ENCODE peak calls at places on chromosome 14, in six cellular contexts. Q, T, H, Z, B and K are unnamed samples.

GRCh38 chr14:96894966-96895365 is 97.8 kb downstream of the VRK1 start:
- DNase-seq in Q (no peak), T (no peak), H (no peak), Z (peak; percentile 1), B (no peak), K (no peak)

GRCh38 chr14:26730929-26731618 is 133.2 kb upstream of the NOVA1 start:
- DNase-seq in Q (peak; percentile 54), T (no peak), H (no peak), Z (no peak), B (peak; percentile 64), K (no peak)

GRCh38 chr14:57833304-57833703 is 32.6 kb downstream of the SLC35F4 start:
- DNase-seq in Q (no peak), T (peak; percentile 45), H (no peak), Z (peak; percentile 97), B (no peak), K (peak; percentile 75)

GRCh38 chr14:33332497-33332896 is 393.8 kb downstream of the NPAS3 start:
- DNase-seq in Q (no peak), T (peak; percentile 73), H (no peak), Z (no peak), B (no peak), K (no peak)

GRCh38 chr14:49966971-49967630 is 74.2 kb downstream of the ARF6 start:
- DNase-seq in Q (no peak), T (no peak), H (no peak), Z (no peak), B (no peak), K (no peak)

GRCh38 chr14:33273978-33274377 is 335.3 kb downstream of the NPAS3 start:
- DNase-seq in Q (no peak), T (no peak), H (no peak), Z (no peak), B (no peak), K (no peak)

GRCh38 chr14:41609704-41610183 is 3.1 kb downstream of the LRFN5 start:
- DNase-seq in Q (peak; percentile 90), T (peak; percentile 85), H (no peak), Z (peak; percentile 5), B (peak; percentile 36), K (no peak)

GRCh38 chr14:55026793-55027560 is at the start of the genes SOCS4 and WDHD1:
- DNase-seq in Q (peak; percentile 90), T (peak; percentile 96), H (peak; percentile 85), Z (peak; percentile 93), B (peak; percentile 89), K (peak; percentile 77)

GRCh38 chr14:98608071-98609060 is 663.6 kb downstream of the BCL11B start:
- DNase-seq in Q (no peak), T (no peak), H (no peak), Z (no peak), B (no peak), K (no peak)

GRCh38 chr14:95918466-95918865 is 41.8 kb downstream of the TUNAR start:
- DNase-seq in Q (no peak), T (no peak), H (no peak), Z (no peak), B (peak; percentile 17), K (no peak)

GRCh38 chr14:86780461-86780860 is 1212.5 kb downstream of the GALC start:
- DNase-seq in Q (no peak), T (no peak), H (no peak), Z (no peak), B (no peak), K (no peak)

GRCh38 chr14:53545217-53545616 is 392.1 kb upstream of the DDHD1 start:
- DNase-seq in Q (no peak), T (no peak), H (no peak), Z (no peak), B (no peak), K (no peak)

GRCh38 chr14:65574611-65575010 is 162.1 kb downstream of the FUT8 start:
- DNase-seq in Q (no peak), T (no peak), H (no peak), Z (no peak), B (peak; percentile 77), K (no peak)

GRCh38 chr14:64549805-64550538 is at the start of gene PPP1R36:
- DNase-seq in Q (peak; percentile 59), T (no peak), H (no peak), Z (peak; percentile 41), B (no peak), K (no peak)

GRCh38 chr14:94111276-94112095 is 950 bp downstream of the IFI27 start:
- DNase-seq in Q (no peak), T (no peak), H (no peak), Z (no peak), B (no peak), K (no peak)

GRCh38 chr14:103845327-103845726 is 2.0 kb downstream of the PPP1R13B start:
- DNase-seq in Q (no peak), T (no peak), H (no peak), Z (no peak), B (no peak), K (no peak)

GRCh38 chr14:56338674-56339073 is 220.5 kb downstream of the PELI2 start:
- DNase-seq in Q (peak; percentile 59), T (no peak), H (no peak), Z (peak; percentile 12), B (no peak), K (no peak)

GRCh38 chr14:101917413-101918124 is 46.8 kb upstream of the DYNC1H1 start:
- DNase-seq in Q (no peak), T (no peak), H (no peak), Z (no peak), B (no peak), K (no peak)

GRCh38 chr14:80117876-80118275 is 93.4 kb downstream of the DIO2 start:
- DNase-seq in Q (peak; percentile 92), T (no peak), H (no peak), Z (no peak), B (no peak), K (no peak)

GRCh38 chr14:104872469-104873341 is 7.6 kb downstream of the CEP170B start:
- DNase-seq in Q (no peak), T (no peak), H (no peak), Z (no peak), B (no peak), K (no peak)

GRCh38 chr14:36129181-36129580 is 47.3 kb downstream of the PTCSC3 start:
- DNase-seq in Q (no peak), T (no peak), H (no peak), Z (peak; percentile 23), B (no peak), K (peak; percentile 2)

GRCh38 chr14:76929927-76930326 is 98.6 kb downstream of the IRF2BPL start:
- DNase-seq in Q (no peak), T (no peak), H (peak; percentile 17), Z (no peak), B (peak; percentile 58), K (no peak)

GRCh38 chr14:70237710-70238109 is 49.0 kb upstream of the SLC8A3 start:
- DNase-seq in Q (no peak), T (no peak), H (no peak), Z (no peak), B (no peak), K (no peak)

GRCh38 chr14:81471062-81471461 is 62.6 kb downstream of the SEL1L start:
- DNase-seq in Q (no peak), T (no peak), H (no peak), Z (no peak), B (no peak), K (no peak)

GRCh38 chr14:22837059-22837749 is 819 bp downstream of the MMP14 start:
- DNase-seq in Q (no peak), T (no peak), H (no peak), Z (peak; percentile 71), B (peak; percentile 36), K (no peak)

GRCh38 chr14:58152569-58152857 is 500 bp upstream of the ARMH4 start:
- DNase-seq in Q (no peak), T (no peak), H (no peak), Z (no peak), B (no peak), K (no peak)

GRCh38 chr14:50594577-50595316 is 34.8 kb downstream of the ATL1 start:
- DNase-seq in Q (no peak), T (no peak), H (no peak), Z (no peak), B (no peak), K (no peak)

GRCh38 chr14:69615471-69616407 is 4.3 kb downstream of the SUSD6 start:
- DNase-seq in Q (peak; percentile 62), T (no peak), H (peak; percentile 22), Z (peak; percentile 76), B (no peak), K (peak; percentile 71)

GRCh38 chr14:44995770-44996294 is 33.8 kb downstream of the TOGARAM1 start:
- DNase-seq in Q (no peak), T (no peak), H (no peak), Z (no peak), B (no peak), K (no peak)